ENCODE peak calls at places on chromosome 7, in five cellular contexts. H is naive thymus-derived CD8-positive, alpha-beta T cell; B is GM04504; R is neural crest cell; Y is GM04503. C is an unnamed sample.

GRCh38 chr7:143382791-143383641 is 1.9 kb downstream of the ZYX start:
- DNase-seq in Y (no peak), R (no peak), H (no peak), B (no peak), C (no peak)

GRCh38 chr7:16028651-16029050 is 342.2 kb upstream of the MEOX2 start:
- DNase-seq in R (no peak), B (peak; percentile 46), H (no peak), Y (no peak), C (no peak)

GRCh38 chr7:125363873-125364272 is 434.2 kb upstream of the POT1 start:
- DNase-seq in Y (no peak), B (no peak), H (no peak), R (no peak), C (no peak)

GRCh38 chr7:24981544-24981951 is 1.6 kb upstream of the OSBPL3 start:
- DNase-seq in R (peak; percentile 12), B (peak; percentile 43), H (peak; percentile 38), Y (no peak), C (peak; percentile 40)

GRCh38 chr7:142611566-142612250 is 137.6 kb upstream of the PRSS1 start:
- DNase-seq in B (no peak), R (no peak), Y (no peak), H (no peak), C (no peak)

GRCh38 chr7:98162758-98163157 is 48.5 kb upstream of the BHLHA15 start:
- DNase-seq in R (no peak), B (no peak), H (no peak), Y (no peak), C (no peak)

GRCh38 chr7:1536768-1537630 is 6.5 kb downstream of the MAFK start:
- DNase-seq in Y (peak; percentile 89), R (peak; percentile 60), B (peak; percentile 98), H (no peak), C (no peak)

GRCh38 chr7:96415293-96415940 is 93.5 kb upstream of the SLC25A13 start:
- DNase-seq in B (no peak), Y (no peak), R (no peak), H (no peak), C (no peak)

GRCh38 chr7:1669954-1670893 is at the start of gene ELFN1:
- DNase-seq in Y (no peak), B (no peak), H (no peak), R (peak; percentile 61), C (no peak)

GRCh38 chr7:125046767-125047166 is 117.1 kb upstream of the POT1 start:
- DNase-seq in R (no peak), B (no peak), H (no peak), Y (no peak), C (no peak)

GRCh38 chr7:66283003-66283920 is 78.1 kb downstream of the TPST1 start:
- DNase-seq in B (peak; percentile 56), H (no peak), Y (peak; percentile 49), R (no peak), C (no peak)

GRCh38 chr7:131502810-131503545 is 53.5 kb downstream of the PODXL start:
- DNase-seq in H (no peak), R (no peak), B (peak; percentile 45), Y (no peak), C (no peak)

GRCh38 chr7:111012799-111013675 is 77.9 kb upstream of the LRRN3 start:
- DNase-seq in B (no peak), H (peak; percentile 35), Y (no peak), R (no peak), C (peak; percentile 47)

GRCh38 chr7:4003536-4003935 is 678.6 kb upstream of the FOXK1 start:
- DNase-seq in R (no peak), H (no peak), Y (no peak), B (no peak), C (no peak)

GRCh38 chr7:23277359-23277989 is 21.7 kb upstream of the MALSU1 start:
- DNase-seq in R (peak; percentile 38), H (peak; percentile 34), B (peak; percentile 53), Y (peak; percentile 27), C (peak; percentile 48)

GRCh38 chr7:106773228-106773627 is 91.9 kb upstream of the PIK3CG start:
- DNase-seq in R (no peak), H (no peak), Y (no peak), B (no peak), C (no peak)

GRCh38 chr7:48421357-48421756 is 250.1 kb downstream of the ABCA13 start:
- DNase-seq in B (no peak), R (no peak), H (no peak), Y (no peak), C (no peak)

GRCh38 chr7:94529516-94529915 is 19.9 kb downstream of the CASD1 start:
- DNase-seq in Y (peak; percentile 48), R (no peak), H (no peak), B (peak; percentile 34), C (no peak)

GRCh38 chr7:30281263-30281662 is 3.1 kb upstream of the ZNRF2 start:
- DNase-seq in H (no peak), Y (no peak), R (no peak), B (no peak), C (no peak)

GRCh38 chr7:143018931-143019330 is 8.0 kb downstream of the OR9A2 start:
- DNase-seq in Y (no peak), H (no peak), B (no peak), R (no peak), C (no peak)

GRCh38 chr7:156820445-156821063 is 72.4 kb downstream of the LMBR1 start:
- DNase-seq in H (no peak), B (no peak), Y (no peak), R (no peak), C (no peak)

GRCh38 chr7:6246257-6246917 is 26.0 kb downstream of the CYTH3 start:
- DNase-seq in B (no peak), Y (no peak), H (no peak), R (no peak), C (no peak)

GRCh38 chr7:135743907-135744789 is 4.5 kb downstream of the FAM180A start:
- DNase-seq in Y (no peak), H (no peak), B (no peak), R (no peak), C (no peak)

GRCh38 chr7:108167460-108167859 is 37.3 kb upstream of the LAMB4 start:
- DNase-seq in B (no peak), R (no peak), Y (no peak), H (no peak), C (no peak)

GRCh38 chr7:4683884-4684565 is 1.9 kb downstream of the FOXK1 start:
- DNase-seq in B (no peak), Y (peak; percentile 30), H (peak; percentile 46), R (no peak), C (peak; percentile 62)

GRCh38 chr7:39413866-39414668 is 152.1 kb upstream of the YAE1 start:
- DNase-seq in H (peak; percentile 24), B (no peak), Y (no peak), R (peak; percentile 67), C (no peak)

GRCh38 chr7:13009517-13009916 is 322.1 kb downstream of the ARL4A start:
- DNase-seq in H (no peak), B (no peak), R (no peak), Y (no peak), C (no peak)

GRCh38 chr7:30780909-30781308 is 9.7 kb downstream of the MINDY4 start:
- DNase-seq in R (no peak), H (no peak), Y (no peak), B (no peak), C (no peak)

GRCh38 chr7:117777335-117778150 is 95.7 kb downstream of the CTTNBP2 start:
- DNase-seq in R (no peak), Y (no peak), B (no peak), H (no peak), C (no peak)

GRCh38 chr7:144548556-144548955 is 145.1 kb upstream of the NOBOX start:
- DNase-seq in R (no peak), B (no peak), Y (no peak), H (no peak), C (no peak)

GRCh38 chr7:1944619-1945210 is 274.6 kb downstream of the ELFN1 start:
- DNase-seq in H (no peak), Y (no peak), B (no peak), R (no peak), C (no peak)

GRCh38 chr7:132817844-132818427 is 241.7 kb upstream of the PLXNA4 start:
- DNase-seq in H (no peak), B (peak; percentile 32), R (no peak), Y (peak; percentile 31), C (no peak)

GRCh38 chr7:136857573-136857972 is 10.9 kb upstream of the CHRM2 start:
- DNase-seq in R (no peak), H (no peak), Y (no peak), B (no peak), C (no peak)

GRCh38 chr7:157502701-157503111 is 165.9 kb downstream of the DNAJB6 start:
- DNase-seq in R (no peak), Y (no peak), B (no peak), H (peak; percentile 68), C (peak; percentile 54)

GRCh38 chr7:44891372-44891771 is 6.0 kb upstream of the PURB start:
- DNase-seq in B (no peak), H (peak; percentile 12), R (no peak), Y (no peak), C (peak; percentile 75)

GRCh38 chr7:130476287-130477001 is 15.4 kb upstream of the MEST start:
- DNase-seq in B (no peak), R (no peak), Y (no peak), H (no peak), C (no peak)

GRCh38 chr7:155361947-155362346 is 64.3 kb downstream of the INSIG1 start:
- DNase-seq in R (no peak), B (no peak), Y (no peak), H (no peak), C (no peak)

GRCh38 chr7:30694218-30694745 is 12.0 kb upstream of the CRHR2 start:
- DNase-seq in H (no peak), R (no peak), Y (no peak), B (no peak), C (no peak)

C was measured in CD8-positive, alpha-beta memory T cell.